ENCODE peak calls at places on chromosomes 5 and 9, in four cellular contexts. D is substantia nigra; R is G401; L is activated naive CD4-positive, alpha-beta T cell treated with Interleukin-2 at 50 U/mL for 16 hours. P is an unnamed sample.

GRCh38 chr9:4855861-4856260 is 63.1 kb downstream of the RCL1 start:
- DNase-seq in R (no peak), L (no peak), D (peak; percentile 4), P (no peak)

GRCh38 chr9:96256800-96257199 is 45.2 kb downstream of the HSD17B3 start:
- DNase-seq in L (no peak), R (no peak), D (no peak), P (no peak)

GRCh38 chr5:155144956-155145355 is 131.4 kb downstream of the KIF4B start:
- DNase-seq in L (no peak), D (no peak), R (no peak), P (no peak)

GRCh38 chr5:150585781-150586461 is 54.5 kb upstream of the SYNPO start:
- DNase-seq in L (no peak), D (no peak), R (no peak), P (no peak)

GRCh38 chr5:54975701-54976100 is 9.7 kb downstream of the ESM1 start:
- DNase-seq in R (no peak), L (no peak), D (no peak), P (no peak)

GRCh38 chr9:36345103-36345846 is 54.8 kb downstream of the RNF38 start:
- DNase-seq in L (no peak), D (no peak), R (no peak), P (no peak)

GRCh38 chr5:74556631-74557595 is 83.6 kb downstream of the ENC1 start:
- DNase-seq in L (no peak), D (no peak), R (no peak), P (no peak)

GRCh38 chr9:123391946-123392345 is 35.9 kb downstream of the CRB2 start:
- DNase-seq in L (no peak), D (no peak), R (no peak), P (no peak)

GRCh38 chr5:143610946-143611345 is 201.0 kb upstream of the HMHB1 start:
- DNase-seq in D (no peak), R (no peak), L (no peak), P (no peak)

GRCh38 chr9:134365791-134366222 is 39.6 kb downstream of the RXRA start:
- DNase-seq in L (no peak), R (no peak), D (no peak), P (no peak)

GRCh38 chr9:110133608-110134214 is 74.2 kb downstream of the C9orf152 start:
- DNase-seq in L (no peak), R (no peak), D (no peak), P (no peak)

GRCh38 chr9:137205126-137206069 is at the start of the genes NDOR1 and TMEM203:
- DNase-seq in R (peak; percentile 89), L (peak; percentile 95), D (peak; percentile 93), P (peak; percentile 96)

GRCh38 chr5:150131461-150131860 is 24.2 kb downstream of the PDGFRB start:
- DNase-seq in L (no peak), D (no peak), R (no peak), P (no peak)

GRCh38 chr9:15182003-15182695 is 124.9 kb downstream of the TTC39B start:
- DNase-seq in L (no peak), R (peak; percentile 43), D (no peak), P (no peak)

GRCh38 chr9:133507246-133507965 is 17.4 kb downstream of the MYMK start:
- DNase-seq in D (no peak), L (no peak), R (no peak), P (no peak)

GRCh38 chr9:133342570-133342969 is 5.4 kb downstream of the MED22 start:
- DNase-seq in L (no peak), R (no peak), D (no peak), P (no peak)

GRCh38 chr9:95461448-95462381 is 55.1 kb downstream of the PTCH1 start:
- DNase-seq in D (no peak), L (no peak), R (no peak), P (no peak)

GRCh38 chr9:74824654-74825053 is 63.1 kb downstream of the TRPM6 start:
- DNase-seq in L (no peak), R (no peak), D (no peak), P (no peak)

GRCh38 chr9:110246214-110246613 is 10.1 kb downstream of the TXN start:
- DNase-seq in R (no peak), D (no peak), L (no peak), P (no peak)

GRCh38 chr9:27599521-27600234 is 26.4 kb upstream of the C9orf72 start:
- DNase-seq in R (no peak), D (no peak), L (no peak), P (no peak)

GRCh38 chr5:139636975-139637408 is 11.2 kb upstream of the CXXC5 start:
- DNase-seq in L (peak; percentile 44), R (no peak), D (no peak), P (peak; percentile 48)

GRCh38 chr5:171712616-171713015 is 73.0 kb upstream of the SMIM23 start:
- DNase-seq in D (no peak), R (no peak), L (no peak), P (no peak)

GRCh38 chr5:17374973-17375844 is 122.8 kb upstream of the TAF11L2 start:
- DNase-seq in L (no peak), D (no peak), R (no peak), P (no peak)

GRCh38 chr9:109020581-109020980 is 7.3 kb upstream of the CTNNAL1 start:
- DNase-seq in L (no peak), D (no peak), R (no peak), P (no peak)

GRCh38 chr9:134840511-134840910 is 40.1 kb upstream of the FCN2 start:
- DNase-seq in L (no peak), D (no peak), R (no peak), P (no peak)

GRCh38 chr5:170404398-170404797 is 15.2 kb upstream of the KCNMB1 start:
- DNase-seq in L (no peak), R (no peak), D (no peak), P (no peak)

GRCh38 chr5:73641811-73642210 is 15.8 kb downstream of the ARHGEF28 start:
- DNase-seq in L (no peak), R (no peak), D (no peak), P (no peak)

GRCh38 chr5:178324481-178325310 is 92.1 kb upstream of the PHYKPL start:
- DNase-seq in D (no peak), R (no peak), L (no peak), P (peak; percentile 58)

GRCh38 chr5:82312373-82312856 is 34.3 kb upstream of the RPS23 start:
- DNase-seq in L (peak; percentile 26), D (peak; percentile 27), R (peak; percentile 30), P (peak; percentile 31)

GRCh38 chr5:109388407-109388806 is 21.4 kb downstream of the PJA2 start:
- DNase-seq in L (no peak), R (no peak), D (no peak), P (no peak)

GRCh38 chr5:37834542-37835399 is 5.1 kb downstream of the GDNF start:
- DNase-seq in D (no peak), L (no peak), R (no peak), P (peak; percentile 20)

GRCh38 chr9:281753-282645 is 67.3 kb downstream of the DOCK8 start:
- DNase-seq in L (peak; percentile 22), D (no peak), R (no peak), P (peak; percentile 20)

GRCh38 chr5:17951392-17952169 is 317.3 kb downstream of the TAF11L14 start:
- DNase-seq in R (no peak), D (no peak), L (no peak), P (no peak)

GRCh38 chr9:70110194-70111041 is 66.8 kb downstream of the MAMDC2 start:
- DNase-seq in D (no peak), L (no peak), R (peak; percentile 18), P (no peak)

GRCh38 chr9:27856748-27857147 is 283.5 kb upstream of the C9orf72 start:
- DNase-seq in L (no peak), R (no peak), D (no peak), P (no peak)

GRCh38 chr9:83433841-83434240 is 104.4 kb downstream of the FRMD3 start:
- DNase-seq in D (no peak), R (no peak), L (no peak), P (no peak)

GRCh38 chr5:139181835-139182452 is 16.2 kb downstream of the SIL1 start:
- DNase-seq in L (no peak), R (no peak), D (no peak), P (no peak)

GRCh38 chr5:99379187-99379586 is 450.4 kb upstream of the CHD1 start:
- DNase-seq in R (no peak), D (no peak), L (no peak), P (no peak)

P was measured in GM10248.